ENCODE peak calls at places on chromosome 16, in four cellular contexts. Q, H, K and W are unnamed samples.

GRCh38 chr16:48435906-48436305 is 50.7 kb upstream of the SIAH1 start:
- DNase-seq in Q (no peak), H (no peak), K (no peak), W (no peak)

GRCh38 chr16:21283521-21284289 is 5.6 kb upstream of the CRYM start:
- DNase-seq in Q (no peak), H (peak), K (no peak), W (peak)

GRCh38 chr16:79380990-79381389 is 219.5 kb downstream of the MAF start:
- DNase-seq in Q (peak), H (no peak), K (no peak), W (no peak)

GRCh38 chr16:53094013-53094630 is 39.3 kb downstream of the CHD9 start:
- DNase-seq in Q (no peak), H (no peak), K (no peak), W (no peak)

GRCh38 chr16:11329891-11330290 is 15.4 kb upstream of the RMI2 start:
- DNase-seq in Q (no peak), H (no peak), K (peak), W (no peak)

GRCh38 chr16:75810998-75811634 is 84.8 kb upstream of the CPHXL start:
- DNase-seq in Q (no peak), H (no peak), K (no peak), W (no peak)

GRCh38 chr16:24505959-24506358 is 33.4 kb upstream of the RBBP6 start:
- DNase-seq in Q (no peak), H (no peak), K (no peak), W (no peak)

GRCh38 chr16:74485916-74486315 is 64.6 kb upstream of the CLEC18B start:
- DNase-seq in Q (no peak), H (no peak), K (no peak), W (no peak)

GRCh38 chr16:74874123-74874522 is 99.5 kb upstream of the FA2H start:
- DNase-seq in Q (no peak), H (no peak), K (no peak), W (no peak)

GRCh38 chr16:56861092-56861610 is 3.9 kb upstream of the SLC12A3 start:
- DNase-seq in Q (no peak), H (no peak), K (no peak), W (peak)

GRCh38 chr16:81715358-81716196 is 63.5 kb upstream of the PLCG2 start:
- DNase-seq in Q (no peak), H (no peak), K (no peak), W (no peak)

GRCh38 chr16:80899804-80900592 is 95.6 kb upstream of the CDYL2 start:
- DNase-seq in Q (peak), H (peak), K (peak), W (peak)

GRCh38 chr16:31452631-31453106 is 6.6 kb upstream of the ARMC5 start:
- DNase-seq in Q (peak), H (peak), K (peak), W (no peak)

GRCh38 chr16:67919618-67920210 is 11.9 kb downstream of the CTRL start:
- DNase-seq in Q (no peak), H (no peak), K (no peak), W (no peak)

GRCh38 chr16:72743011-72743761 is 304.7 kb downstream of the ZFHX3 start:
- DNase-seq in Q (no peak), H (no peak), K (peak), W (no peak)

GRCh38 chr16:27511657-27512056 is 38.1 kb downstream of the GTF3C1 start:
- DNase-seq in Q (no peak), H (no peak), K (peak), W (no peak)

GRCh38 chr16:54055191-54055590 is 231.4 kb downstream of the IRX3 start:
- DNase-seq in Q (no peak), H (no peak), K (peak), W (no peak)

GRCh38 chr16:49868164-49868668 is 12.3 kb upstream of the ZNF423 start:
- DNase-seq in Q (no peak), H (no peak), K (no peak), W (no peak)

GRCh38 chr16:89193576-89194293 is 6.6 kb downstream of the SLC22A31 start:
- DNase-seq in Q (no peak), H (no peak), K (no peak), W (no peak)

GRCh38 chr16:66889622-66890021 is 9.3 kb downstream of the PDP2 start:
- DNase-seq in Q (no peak), H (no peak), K (no peak), W (no peak)

GRCh38 chr16:88315543-88316105 is 67.1 kb upstream of the ZNF469 start:
- DNase-seq in Q (no peak), H (no peak), K (peak), W (peak)

GRCh38 chr16:85204242-85205010 is 92.2 kb upstream of the CIBAR2 start:
- DNase-seq in Q (no peak), H (peak), K (no peak), W (no peak)

GRCh38 chr16:66247516-66248089 is 118.9 kb upstream of the CDH5 start:
- DNase-seq in Q (no peak), H (no peak), K (peak), W (no peak)

GRCh38 chr16:2078691-2079090 is 30.9 kb downstream of the TSC2 start:
- DNase-seq in Q (no peak), H (no peak), K (no peak), W (no peak)

GRCh38 chr16:28218109-28218508 is 6.3 kb upstream of the XPO6 start:
- DNase-seq in Q (no peak), H (peak), K (peak), W (peak)

GRCh38 chr16:17403156-17403809 is 67.5 kb downstream of the XYLT1 start:
- DNase-seq in Q (no peak), H (no peak), K (no peak), W (no peak)

GRCh38 chr16:15855704-15856003 is 1.2 kb downstream of the MYH11 start:
- DNase-seq in Q (no peak), H (no peak), K (no peak), W (no peak)

GRCh38 chr16:7405166-7405565 is 72.5 kb downstream of the RBFOX1 start:
- DNase-seq in Q (no peak), H (no peak), K (no peak), W (peak)

GRCh38 chr16:60295451-60295850 is 1561.3 kb upstream of the GOT2 start:
- DNase-seq in Q (no peak), H (no peak), K (no peak), W (no peak)

GRCh38 chr16:27748868-27749546 is 199.1 kb downstream of the KATNIP start:
- DNase-seq in Q (peak), H (peak), K (peak), W (peak)

GRCh38 chr16:3283525-3284447 is 495 bp downstream of the ZNF263 start:
- DNase-seq in Q (no peak), H (no peak), K (no peak), W (no peak)

GRCh38 chr16:49788505-49788904 is 67.4 kb downstream of the ZNF423 start:
- DNase-seq in Q (no peak), H (no peak), K (no peak), W (no peak)

GRCh38 chr16:55184619-55185018 is 139.4 kb upstream of the IRX6 start:
- DNase-seq in Q (no peak), H (no peak), K (no peak), W (no peak)

GRCh38 chr16:2337431-2338296 is 2.9 kb downstream of the ABCA3 start:
- DNase-seq in Q (no peak), H (no peak), K (no peak), W (no peak)

GRCh38 chr16:68040506-68041288 is 17.6 kb downstream of the DUS2 start:
- DNase-seq in Q (peak), H (peak), K (peak), W (peak)

GRCh38 chr16:71883193-71883848 is 661 bp downstream of the ZNF821 start:
- DNase-seq in Q (no peak), H (no peak), K (no peak), W (no peak)

GRCh38 chr16:1899641-1900451 is 18.4 kb downstream of the HS3ST6 start:
- DNase-seq in Q (no peak), H (no peak), K (no peak), W (no peak)